ENCODE peak calls at places on chromosomes 12 and 14, in nine cellular contexts. O is psoas muscle, N is T-helper 2 cell, J is LoVo, B is HuH-7, P is endothelial cell of umbilical vein, X is heart right ventricle, E is HS-5, Q is GM23338. I is an unnamed sample.

GRCh38 chr12:123094349-123095073 is 56.4 kb downstream of the PITPNM2 start:
- DNase-seq in O (peak; percentile 81), N (no peak), J (peak; percentile 38), B (no peak), P (no peak), X (no peak), E (no peak), Q (no peak), I (no peak)

GRCh38 chr12:111505601-111506036 is 93.5 kb downstream of the ATXN2 start:
- DNase-seq in O (no peak), N (peak; percentile 33), J (no peak), B (no peak), P (no peak), X (no peak), E (no peak), Q (no peak), I (no peak)

GRCh38 chr12:113106361-113106760 is 29.2 kb downstream of the RASAL1 start:
- DNase-seq in O (no peak), N (no peak), J (no peak), B (no peak), P (no peak), X (no peak), E (no peak), Q (no peak), I (no peak)

GRCh38 chr12:122423258-122424165 is 1.0 kb upstream of the CLIP1 start:
- DNase-seq in O (no peak), N (no peak), J (no peak), B (peak; percentile 30), P (peak; percentile 86), X (peak; percentile 13), E (no peak), Q (peak; percentile 69), I (peak; percentile 39)

GRCh38 chr12:94740601-94741362 is 90.4 kb upstream of the TMCC3 start:
- DNase-seq in O (no peak), N (no peak), J (no peak), B (no peak), P (no peak), X (no peak), E (no peak), Q (peak; percentile 81), I (no peak)

GRCh38 chr12:94807951-94808350 is 157.6 kb upstream of the TMCC3 start:
- DNase-seq in O (no peak), N (no peak), J (no peak), B (no peak), P (no peak), X (no peak), E (no peak), Q (no peak), I (no peak)

GRCh38 chr12:542290-543113 is 82.8 kb downstream of the B4GALNT3 start:
- DNase-seq in O (no peak), N (no peak), J (no peak), B (no peak), P (no peak), X (no peak), E (no peak), Q (no peak), I (no peak)

GRCh38 chr12:26978801-26979200 is 35.4 kb downstream of the TM7SF3 start:
- DNase-seq in O (no peak), N (no peak), J (no peak), B (no peak), P (no peak), X (no peak), E (no peak), Q (no peak), I (no peak)

GRCh38 chr12:89709994-89710872 is 1.6 kb upstream of the ATP2B1 start:
- DNase-seq in O (peak; percentile 83), N (peak; percentile 10), J (peak; percentile 41), B (peak; percentile 34), P (no peak), X (peak; percentile 73), E (no peak), Q (peak; percentile 76), I (no peak)

GRCh38 chr12:4829793-4830162 is 79.9 kb upstream of the KCNA1 start:
- DNase-seq in O (no peak), N (no peak), J (no peak), B (no peak), P (no peak), X (no peak), E (no peak), Q (no peak), I (no peak)

GRCh38 chr12:14561677-14562076 is 6.0 kb downstream of the PLBD1 start:
- DNase-seq in O (no peak), N (no peak), J (no peak), B (no peak), P (no peak), X (no peak), E (no peak), Q (no peak), I (no peak)

GRCh38 chr14:21509432-21510143 is 1.6 kb downstream of the METTL3 start:
- DNase-seq in O (no peak), N (no peak), J (no peak), B (no peak), P (no peak), X (no peak), E (no peak), Q (no peak), I (no peak)

GRCh38 chr14:54902143-54902520 is 494 bp downstream of the GCH1 start:
- DNase-seq in O (peak; percentile 79), N (peak; percentile 86), J (peak; percentile 78), B (peak; percentile 56), P (no peak), X (peak; percentile 73), E (no peak), Q (peak; percentile 92), I (peak; percentile 95)